ENCODE peak calls at places on chromosomes 7 and 10, in nine cellular contexts. I is fibroblast of pulmonary artery, G is IMR-90, D is A549, T is foreskin fibroblast, R is BJ, F is cardiac fibroblast, J is fibroblast of mammary gland, O is stomach. X is an unnamed sample.

GRCh38 chr10:598415-599170 is 90.9 kb downstream of the DIP2C start:
- DNase-seq in J (peak; percentile 94), O (no peak), I (peak; percentile 79), D (no peak), F (peak; percentile 86), G (peak; percentile 98), T (peak; percentile 87), R (peak; percentile 99), X (no peak)

GRCh38 chr10:29951441-29951931 is 107.9 kb downstream of the JCAD start:
- DNase-seq in G (peak; percentile 74), F (peak; percentile 82), I (peak; percentile 90), J (peak; percentile 95), T (no peak), D (no peak), O (no peak), R (no peak), X (peak; percentile 97)

GRCh38 chr10:103814626-103815370 is 40.6 kb downstream of the SH3PXD2A start:
- DNase-seq in F (no peak), D (no peak), I (no peak), O (no peak), G (peak; percentile 61), T (no peak), R (no peak), J (peak; percentile 46), X (no peak)

GRCh38 chr10:96255569-96256335 is 15.6 kb downstream of the BLNK start:
- DNase-seq in D (no peak), R (no peak), G (no peak), T (no peak), J (no peak), F (no peak), O (no peak), I (no peak), X (no peak)

GRCh38 chr10:69411476-69411875 is 5.2 kb downstream of the TACR2 start:
- DNase-seq in R (no peak), I (no peak), J (no peak), D (no peak), F (no peak), T (no peak), G (no peak), O (no peak), X (peak; percentile 38)

GRCh38 chr10:103657061-103657591 is 163.6 kb downstream of the NEURL1 start:
- DNase-seq in D (no peak), J (no peak), G (no peak), I (no peak), T (no peak), R (no peak), F (no peak), O (no peak), X (peak; percentile 42)

GRCh38 chr7:128425851-128426250 is 16.1 kb upstream of the IMPDH1 start:
- DNase-seq in O (peak; percentile 87), D (peak; percentile 89), G (peak; percentile 52), J (peak; percentile 65), I (peak; percentile 75), F (peak; percentile 77), R (no peak), T (peak; percentile 26), X (peak; percentile 71)

GRCh38 chr10:1188556-1189135 is 132.5 kb downstream of the WDR37 start:
- DNase-seq in J (no peak), D (no peak), T (no peak), F (no peak), R (no peak), I (no peak), O (no peak), G (no peak), X (no peak)

GRCh38 chr7:150895809-150896208 is 43.5 kb downstream of the AOC1 start:
- DNase-seq in T (no peak), J (no peak), D (no peak), G (no peak), O (no peak), I (no peak), F (no peak), R (no peak), X (no peak)

GRCh38 chr10:59687657-59688056 is 22.0 kb downstream of the SLC16A9 start:
- DNase-seq in F (no peak), I (no peak), T (no peak), R (no peak), J (no peak), O (no peak), G (no peak), D (no peak), X (no peak)

GRCh38 chr7:151279868-151280267 is 31.4 kb upstream of the SMARCD3 start:
- DNase-seq in R (no peak), J (no peak), D (no peak), I (no peak), T (no peak), F (no peak), O (no peak), G (no peak), X (no peak)

GRCh38 chr10:74544106-74544505 is 282.3 kb upstream of the KAT6B start:
- DNase-seq in F (peak; percentile 20), J (peak; percentile 24), T (no peak), R (no peak), G (peak; percentile 34), D (no peak), I (peak; percentile 13), O (no peak), X (peak; percentile 12)

DNA sequence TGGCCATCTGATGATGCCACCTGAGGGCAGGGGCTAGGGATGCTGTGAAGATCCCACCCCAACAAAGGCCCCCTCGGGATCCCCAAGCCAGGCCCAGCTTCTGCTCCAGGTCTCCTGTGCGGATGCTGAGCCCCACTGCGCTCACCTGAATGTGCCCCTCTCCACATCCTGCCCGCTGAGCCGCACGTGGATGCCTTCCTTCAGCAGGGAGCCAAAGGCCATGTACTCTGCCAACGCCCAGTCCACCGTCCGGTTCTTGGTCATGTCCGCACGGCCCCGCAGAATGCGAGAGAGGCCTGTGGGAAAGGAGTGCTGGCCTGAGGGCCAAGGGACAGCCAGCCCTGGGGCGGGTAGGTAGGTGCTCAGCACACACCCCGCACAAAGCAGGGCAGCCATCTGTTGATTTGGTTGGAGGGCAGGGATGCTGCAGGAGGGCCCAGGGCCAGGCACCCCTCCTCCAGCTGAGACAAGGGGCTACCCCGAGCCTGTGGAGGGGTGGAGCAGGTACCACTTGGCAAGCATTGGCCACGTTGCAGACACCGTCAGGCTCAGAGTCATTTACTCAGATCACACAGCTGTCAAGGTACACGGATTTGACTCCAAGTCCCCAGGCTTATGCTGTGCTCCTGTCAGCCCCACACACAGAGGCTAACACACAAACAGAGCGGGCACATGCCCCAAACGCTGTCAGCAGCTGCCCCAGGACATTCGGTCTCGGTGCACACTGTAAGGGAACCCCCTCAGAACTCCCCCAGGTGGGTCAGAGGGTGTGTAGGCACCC is 19.2 kb downstream of the OGDHL start:
- DNase-seq in T (no peak), J (no peak), I (no peak), F (no peak), D (no peak), O (peak; percentile 23), G (no peak), R (no peak), X (no peak)
- H3K4me3 ChIP-seq in T (no peak overlapping the region), J (no peak overlapping the region), I (no peak overlapping the region), F (no peak overlapping the region), D (no peak overlapping the region), O (no peak overlapping the region), G (no peak overlapping the region), R (no peak overlapping the region), X (no peak overlapping the region)

GRCh38 chr7:50449881-50450690 is at the start of gene FIGNL1:
- DNase-seq in G (peak; percentile 68), T (peak; percentile 77), O (peak; percentile 79), J (peak; percentile 60), D (peak; percentile 65), R (no peak), I (peak; percentile 79), F (peak; percentile 84), X (peak; percentile 79)

GRCh38 chr7:50446542-50446960 is 3.6 kb downstream of the FIGNL1 start:
- DNase-seq in O (no peak), R (no peak), T (peak; percentile 15), I (peak; percentile 28), J (peak; percentile 92), F (no peak), D (no peak), G (peak; percentile 76), X (peak; percentile 99)

GRCh38 chr7:50449501-50449880 is 659 bp downstream of the FIGNL1 start:
- DNase-seq in D (no peak), R (no peak), O (no peak), F (no peak), T (no peak), G (no peak), I (no peak), J (no peak), X (no peak)

GRCh38 chr7:50450691-50451051 is 521 bp upstream of the FIGNL1 start:
- DNase-seq in O (no peak), D (peak; percentile 10), R (no peak), F (no peak), T (no peak), G (no peak), J (no peak), I (no peak), X (no peak)

GRCh38 chr7:50448823-50449222 is 1.3 kb downstream of the FIGNL1 start:
- DNase-seq in G (no peak), D (no peak), I (no peak), J (no peak), T (no peak), O (no peak), R (no peak), F (no peak), X (no peak)
- H3K4me3 ChIP-seq in G (no peak overlapping the region), D (no peak overlapping the region), I (no peak overlapping the region), J (no peak overlapping the region), T (no peak overlapping the region), O (no peak overlapping the region), R (no peak overlapping the region), F (no peak overlapping the region), X (no peak overlapping the region)

DNA sequence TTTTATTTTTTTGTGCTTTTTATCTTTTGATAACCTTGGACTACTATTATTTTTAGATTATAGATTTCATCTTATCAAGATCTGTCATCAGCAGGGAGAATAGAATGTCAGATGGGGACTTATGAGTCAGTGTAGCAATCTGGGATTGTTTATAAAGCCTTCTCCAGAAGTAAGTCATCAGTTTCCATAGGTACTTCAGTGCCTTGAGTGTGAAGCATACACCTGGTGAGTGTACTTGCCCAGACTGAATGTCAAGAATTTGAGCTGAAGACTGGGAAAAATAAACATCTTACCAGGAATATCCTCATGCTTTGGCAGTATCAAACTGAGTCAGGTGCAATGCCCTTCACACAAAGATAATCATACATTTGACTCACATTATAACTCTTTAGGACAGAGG is 2.2 kb downstream of the CASD1 start:
- DNase-seq in T (no peak), I (no peak), R (no peak), O (no peak), G (peak; percentile 13), F (no peak), D (no peak), J (no peak), X (peak; percentile 81)
- H3K4me3 ChIP-seq in T (no peak overlapping the region), I (no peak overlapping the region), R (no peak overlapping the region), O (no peak overlapping the region), G (no peak overlapping the region), F (no peak overlapping the region), D (no peak overlapping the region), J (no peak overlapping the region), X (no peak overlapping the region)

DNA sequence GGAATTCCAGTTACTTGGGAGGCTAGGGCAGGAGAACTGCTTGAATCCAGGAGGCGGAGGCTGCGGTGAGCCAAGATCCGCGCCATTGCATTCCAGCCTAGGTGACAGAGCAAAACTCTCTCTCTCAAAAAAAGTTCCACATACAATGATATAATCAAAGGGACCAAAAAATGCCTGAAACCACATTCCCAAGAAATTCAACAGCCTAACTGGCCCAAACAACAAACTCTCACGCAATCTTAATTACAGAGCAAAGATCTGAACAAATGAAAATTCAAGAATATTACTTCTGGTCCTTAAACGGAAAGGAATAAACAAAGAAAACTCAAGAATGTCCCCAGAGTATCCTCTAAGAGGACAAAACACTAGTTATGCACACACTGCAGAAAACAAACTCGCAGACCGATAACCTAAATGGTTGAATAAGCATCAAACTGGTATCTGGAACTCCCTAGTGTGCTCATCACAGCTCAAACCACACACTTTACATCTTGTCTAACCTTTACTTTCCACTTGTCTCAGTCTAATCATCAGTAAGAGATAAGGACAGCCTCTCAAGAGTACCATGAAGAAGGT is 3.7 kb downstream of the OGA start:
- DNase-seq in I (no peak), J (no peak), T (no peak), F (no peak), D (no peak), O (no peak), R (no peak), G (no peak), X (no peak)
- H3K4me3 ChIP-seq in I (peak overlapping the region; percentile 77), J (peak overlapping the region; percentile 81), T (peak overlapping the region; percentile 97), F (peak overlapping the region; percentile 99), D (peak overlapping the region; percentile 96), O (peak overlapping the region; percentile 98), R (peak overlapping the region; percentile 99), G (peak overlapping the region; percentile 9), X (peak overlapping the region; percentile 95)